ENCODE peak calls at places on chromosomes 12 and 14, in five cellular contexts. O is SK-N-SH treated with all-trans-retinoic acid at 6 μM for 48 hours; L is activated naive CD8-positive, alpha-beta T cell treated with anti-CD3 and anti-CD28 coated beads, Interleukin-2, amount 50 U/mL, for 24 hours; P is activated CD8-positive, alpha-beta T cell treated with anti-CD3 and anti-CD28 coated beads, Interleukin-2, amount 10 ng/mL, durations not matched to agents 7 days and 5 days; T is central memory CD8-positive, alpha-beta T cell. F is an unnamed sample.

GRCh38 chr14:61502459-61503093 is 181.2 kb downstream of the PRKCH start:
- ATAC-seq in L (peak), T (no peak), P (no peak), O (no peak), F (peak)

GRCh38 chr12:54998958-54999510 is 14.5 kb upstream of the TESPA1 start:
- ATAC-seq in O (no peak), T (no peak), P (no peak), L (no peak), F (no peak)

GRCh38 chr14:30888480-30889243 is 14.3 kb downstream of the COCH start:
- ATAC-seq in P (no peak), O (no peak), T (no peak), L (no peak), F (no peak)

GRCh38 chr12:70590549-70591226 is 46.5 kb downstream of the PTPRB start:
- ATAC-seq in O (no peak), T (no peak), P (no peak), L (no peak), F (no peak)

GRCh38 chr12:109822951-109823411 is 10.2 kb downstream of the TRPV4 start:
- ATAC-seq in T (no peak), O (peak), P (no peak), L (peak), F (no peak)

GRCh38 chr12:25977047-25977446 is 18.6 kb downstream of the RASSF8 start:
- ATAC-seq in T (no peak), P (no peak), O (no peak), L (no peak), F (no peak)

GRCh38 chr14:32596390-32596789 is 267.3 kb downstream of the AKAP6 start:
- ATAC-seq in P (no peak), T (no peak), O (no peak), L (no peak), F (no peak)

GRCh38 chr12:2284321-2284813 is 231.6 kb downstream of the CACNA1C start:
- ATAC-seq in L (peak), O (peak), T (no peak), P (no peak), F (no peak)

GRCh38 chr12:74321381-74321780 is 216.3 kb upstream of the ATXN7L3B start:
- ATAC-seq in T (no peak), P (no peak), L (no peak), O (no peak), F (no peak)

GRCh38 chr12:67370979-67371378 is 101.8 kb downstream of the CAND1 start:
- ATAC-seq in L (no peak), O (no peak), P (no peak), T (no peak), F (no peak)

GRCh38 chr14:75003250-75004027 is 718 bp downstream of the EIF2B2 start:
- ATAC-seq in L (no peak), P (no peak), O (peak), T (no peak), F (no peak)

GRCh38 chr12:107288414-107289125 is 195.2 kb upstream of the CRY1 start:
- ATAC-seq in O (no peak), P (no peak), T (no peak), L (no peak), F (peak)

GRCh38 chr14:94066089-94066676 is 14.8 kb downstream of the DDX24 start:
- ATAC-seq in P (no peak), T (no peak), O (no peak), L (no peak), F (no peak)

GRCh38 chr12:104505095-104505819 is 48.5 kb downstream of the CHST11 start:
- ATAC-seq in O (no peak), T (no peak), L (no peak), P (no peak), F (peak)

GRCh38 chr14:40003773-40004172 is 571.5 kb upstream of the FBXO33 start:
- ATAC-seq in T (no peak), O (no peak), L (no peak), P (no peak), F (no peak)

GRCh38 chr14:64937821-64938193 is 4.7 kb downstream of the GPX2 start:
- ATAC-seq in L (no peak), O (peak), T (no peak), P (no peak), F (no peak)

GRCh38 chr12:30823140-30823669 is 68.5 kb upstream of the CAPRIN2 start:
- ATAC-seq in T (peak), L (peak), P (peak), O (no peak), F (peak)